ENCODE peak calls at places on chromosomes 6 and 20, in eight cellular contexts. N, O, Z, P, A, T, L and I are unnamed samples. For H3K4me1, the result is how much of the 10 kb centered on the place peaks cover.

GRCh38 chr20:35443003-35443402 is 5.0 kb upstream of the GDF5 start:
- DNase-seq in N (no peak), Z (no peak), A (no peak), T (peak), P (no peak), O (no peak), L (no peak), I (no peak)

GRCh38 chr20:25254986-25255680 is 7.2 kb downstream of the PYGB start:
- DNase-seq in Z (no peak), L (peak), T (no peak), P (no peak), N (peak), O (peak), A (peak), I (no peak)

GRCh38 chr20:361562-361961 is 14.7 kb downstream of the NRSN2 start:
- DNase-seq in L (no peak), P (no peak), N (no peak), O (no peak), A (no peak), Z (no peak), T (no peak), I (no peak)

GRCh38 chr6:24743944-24744335 is 25.0 kb upstream of the C6orf62 start:
- DNase-seq in N (no peak), O (no peak), Z (no peak), L (no peak), T (no peak), P (no peak), A (no peak), I (no peak)

GRCh38 chr6:105763866-105764265 is 322.3 kb upstream of the PRDM1 start:
- DNase-seq in A (no peak), L (no peak), P (no peak), N (no peak), T (no peak), O (no peak), Z (no peak), I (no peak)

GRCh38 chr6:26251354-26252081 is 113.5 kb upstream of the BTN3A2 start:
- DNase-seq in A (peak), Z (peak), N (peak), P (peak), L (no peak), O (peak), T (peak), I (no peak)

GRCh38 chr6:83368582-83368981 is 62.3 kb downstream of the ME1 start:
- DNase-seq in A (no peak), P (no peak), L (no peak), Z (no peak), O (no peak), T (no peak), N (no peak), I (no peak)

GRCh38 chr20:58106143-58106750 is 122.2 kb downstream of the ANKRD60 start:
- DNase-seq in Z (no peak), L (no peak), A (no peak), P (no peak), O (no peak), T (no peak), N (no peak), I (no peak)

GRCh38 chr6:90212274-90212673 is 84.4 kb downstream of the BACH2 start:
- DNase-seq in L (no peak), N (no peak), P (no peak), Z (no peak), A (no peak), T (no peak), O (no peak), I (no peak)

GRCh38 chr6:45513331-45513730 is 135.6 kb upstream of the SUPT3H start:
- DNase-seq in P (no peak), N (no peak), L (no peak), T (no peak), Z (no peak), O (no peak), A (no peak), I (no peak)

GRCh38 chr6:45196121-45196520 is 132.0 kb upstream of the RUNX2 start:
- DNase-seq in N (no peak), Z (no peak), L (no peak), P (no peak), A (no peak), O (no peak), T (no peak), I (no peak)

GRCh38 chr6:168956884-168957730 is 296.5 kb downstream of the THBS2 start:
- DNase-seq in A (peak), Z (no peak), N (peak), P (peak), T (peak), O (peak), L (peak), I (no peak)

GRCh38 chr20:57122481-57123138 is 143.8 kb downstream of the BMP7 start:
- DNase-seq in Z (no peak), O (no peak), N (no peak), A (no peak), L (no peak), T (no peak), P (no peak), I (no peak)

GRCh38 chr20:63884506-63885263 is 10.2 kb upstream of the DNAJC5 start:
- DNase-seq in N (peak), L (peak), A (no peak), P (peak), O (no peak), Z (no peak), T (no peak), I (no peak)

GRCh38 chr20:34571753-34572152 is 13.2 kb downstream of the MAP1LC3A start:
- DNase-seq in P (no peak), Z (no peak), O (no peak), N (no peak), L (no peak), A (no peak), T (no peak), I (no peak)

GRCh38 chr6:152952045-152952444 is 30.8 kb downstream of the FBXO5 start:
- DNase-seq in Z (no peak), P (no peak), T (peak), A (no peak), N (no peak), O (peak), L (no peak), I (no peak)

GRCh38 chr6:44989391-44989790 is 338.7 kb upstream of the RUNX2 start:
- DNase-seq in T (no peak), P (no peak), O (no peak), L (no peak), N (no peak), A (no peak), Z (no peak), I (no peak)

GRCh38 chr6:17984822-17985660 is 2.4 kb downstream of the KIF13A start:
- DNase-seq in T (peak), A (no peak), L (no peak), Z (no peak), O (peak), P (no peak), N (no peak), I (no peak)

GRCh38 chr6:5679271-5679670 is 327.5 kb downstream of the NRN1 start:
- DNase-seq in O (no peak), Z (no peak), N (no peak), A (no peak), L (no peak), P (no peak), T (no peak), I (no peak)

GRCh38 chr6:69933239-69933638 is 66.9 kb downstream of the COL19A1 start:
- DNase-seq in Z (no peak), N (no peak), A (no peak), P (no peak), O (peak), T (peak), L (no peak), I (no peak)

GRCh38 chr20:9088556-9088955 is 19.7 kb downstream of the PLCB4 start:
- DNase-seq in A (no peak), P (no peak), O (no peak), T (no peak), Z (no peak), N (no peak), L (no peak), I (no peak)

GRCh38 chr6:165675120-165675519 is 12.1 kb upstream of the PDE10A start:
- DNase-seq in P (no peak), T (peak), L (no peak), Z (no peak), A (no peak), O (no peak), N (no peak), I (no peak)

GRCh38 chr6:124073021-124073420 is 269.4 kb downstream of the NKAIN2 start:
- DNase-seq in A (no peak), O (no peak), L (no peak), Z (no peak), P (no peak), N (no peak), T (no peak), I (no peak)

GRCh38 chr20:7151666-7152065 is 384.2 kb downstream of the BMP2 start:
- DNase-seq in P (no peak), L (no peak), T (no peak), N (no peak), O (peak), Z (no peak), A (no peak), I (no peak)

GRCh38 chr6:158631678-158632537 is 12.6 kb downstream of the DYNLT1 start:
- DNase-seq in P (peak), O (peak), L (peak), N (peak), A (peak), T (peak), Z (no peak), I (no peak)

GRCh38 chr6:143283887-143284640 is 166.4 kb downstream of the ADAT2 start:
- DNase-seq in T (peak), L (no peak), P (no peak), Z (no peak), O (no peak), N (no peak), A (no peak), I (no peak)

GRCh38 chr6:4677011-4677750 is 99.0 kb upstream of the CDYL start:
- DNase-seq in P (no peak), Z (no peak), N (no peak), A (peak), O (no peak), T (no peak), L (no peak), I (no peak)

GRCh38 chr20:10387686-10388085 is 46.3 kb downstream of the MKKS start:
- DNase-seq in N (no peak), P (no peak), L (no peak), A (no peak), Z (no peak), O (no peak), T (no peak), I (no peak)

GRCh38 chr20:21433329-21433890 is 36.1 kb upstream of the NKX2-4 start:
- DNase-seq in N (no peak), T (peak), Z (no peak), A (no peak), L (no peak), P (no peak), O (peak), I (no peak)

GRCh38 chr6:41705329-41705995 is 29.9 kb downstream of the TFEB start:
- DNase-seq in A (no peak), L (no peak), P (no peak), O (no peak), T (no peak), N (no peak), Z (no peak), I (no peak)

GRCh38 chr6:148548065-148548748 is 198.6 kb upstream of the UST start:
- DNase-seq in T (peak), P (no peak), Z (no peak), O (no peak), L (no peak), N (no peak), A (no peak), I (no peak)

GRCh38 chr6:14917511-14917910 is 328.4 kb upstream of the JARID2 start:
- DNase-seq in T (no peak), O (no peak), A (no peak), Z (no peak), P (no peak), L (no peak), N (no peak), I (no peak)

GRCh38 chr6:79612918-79613317 is 18.2 kb upstream of the SH3BGRL2 start:
- DNase-seq in T (no peak), N (no peak), O (no peak), P (no peak), Z (no peak), A (no peak), L (no peak), I (no peak)

GRCh38 chr20:11178946-11179654 is 505.3 kb upstream of the JAG1 start:
- DNase-seq in L (no peak), Z (no peak), N (no peak), P (no peak), A (no peak), T (peak), O (peak), I (no peak)

GRCh38 chr20:59033616-59034165 is 1.6 kb upstream of the ATP5F1E start:
- DNase-seq in N (no peak), A (no peak), P (no peak), L (no peak), T (no peak), O (no peak), Z (no peak), I (no peak)

GRCh38 chr6:69957990-69958559 is 91.7 kb downstream of the COL19A1 start:
- DNase-seq in Z (no peak), P (no peak), T (peak), L (no peak), O (no peak), A (no peak), N (no peak), I (no peak)

GRCh38 chr6:31821301-31822037 is 6.1 kb upstream of the HSPA1B start:
- DNase-seq in N (peak), T (peak), A (peak), Z (peak), L (peak), P (peak), O (peak), I (peak)

GRCh38 chr6:31822038-31822821 is 5.3 kb upstream of the HSPA1B start:
- DNase-seq in Z (peak), N (peak), L (peak), P (peak), T (peak), O (peak), A (peak), I (peak)

GRCh38 chr6:31814677-31815024 is 432 bp downstream of the HSPA1L start:
- DNase-seq in Z (peak), T (peak), A (peak), L (peak), N (peak), O (peak), P (peak), I (peak)

GRCh38 chr6:31815025-31815838 is at the start of the genes HSPA1A and HSPA1L:
- DNase-seq in Z (peak), N (peak), T (peak), O (peak), A (peak), L (peak), P (peak), I (peak)

GRCh38 chr6:31820051-31820389 is 4.7 kb downstream of the HSPA1A start:
- DNase-seq in A (peak), N (no peak), O (no peak), L (no peak), P (no peak), Z (no peak), T (no peak), I (no peak)
- H3K27ac ChIP-seq in A (peak), N (peak), O (no peak), L (peak), P (no peak), Z (no peak), T (no peak), I (peak)

DNA sequence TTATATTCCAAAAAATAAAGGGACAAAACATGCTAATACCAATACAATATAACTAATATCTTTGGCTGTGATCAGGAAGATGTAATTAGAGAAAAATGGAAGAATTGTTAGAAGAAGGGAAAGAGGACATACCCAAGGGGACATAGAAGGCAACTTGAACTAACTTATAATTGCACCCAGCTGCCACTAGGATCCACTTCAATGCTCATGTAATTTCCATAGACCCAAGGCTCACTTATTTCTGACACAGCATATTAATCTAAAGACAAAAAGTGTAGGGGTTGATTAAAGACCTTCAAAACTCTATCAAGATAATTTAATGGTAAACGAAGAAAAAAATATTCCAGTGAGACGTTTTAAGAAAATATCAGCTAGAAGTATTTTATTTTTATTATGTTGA is 396.0 kb upstream of the ADGRB3 start:
- DNase-seq in P (no peak), T (no peak), Z (no peak), L (no peak), N (no peak), A (no peak), O (no peak), I (no peak)
- H3K4me3 ChIP-seq in P (no peak), T (no peak), Z (no peak), L (no peak), N (no peak), A (no peak), O (no peak), I (no peak)

DNA sequence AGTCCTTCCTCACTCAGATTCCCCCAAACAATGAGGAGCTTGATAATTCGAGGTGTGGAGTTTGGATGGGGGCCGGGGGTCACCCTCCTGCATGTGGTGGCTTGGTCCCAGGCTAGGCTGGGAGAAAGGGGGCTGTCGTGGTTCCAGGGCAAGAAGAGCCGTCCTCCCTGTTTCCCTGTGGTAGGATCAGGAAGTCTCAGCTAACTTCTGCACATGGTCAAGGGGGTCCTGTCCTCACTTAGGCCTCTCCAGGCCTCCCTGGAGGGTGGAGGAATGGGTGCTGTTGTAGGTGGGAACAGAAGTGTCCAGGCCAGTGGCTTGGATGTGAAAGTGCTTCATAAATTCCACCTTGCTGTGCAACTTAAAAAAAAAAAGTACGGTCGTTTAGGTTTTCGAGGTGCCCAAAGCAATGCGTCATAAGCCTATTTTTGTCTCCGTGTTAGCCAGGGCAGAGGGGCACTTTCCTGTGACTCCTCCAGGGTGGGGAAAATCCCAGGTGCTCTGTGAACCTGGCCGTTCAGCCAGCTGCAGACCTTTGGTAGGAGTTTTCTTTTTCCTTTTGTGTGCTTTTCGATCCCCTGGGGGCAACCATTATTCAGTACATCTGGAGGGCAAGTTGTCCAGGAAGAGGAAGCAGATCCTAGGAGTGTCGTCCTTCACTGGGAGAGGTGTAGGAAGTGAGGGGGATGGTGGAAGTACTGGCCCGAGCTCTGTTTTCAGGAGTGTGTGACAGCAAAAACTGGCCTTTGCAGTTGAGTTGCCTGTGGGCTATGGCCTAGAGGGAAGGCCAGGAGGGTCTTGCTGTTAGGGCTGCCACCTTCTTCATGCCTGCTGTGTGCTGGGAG is 9.6 kb downstream of the IGF2R start:
- DNase-seq in T (no peak), A (no peak), L (no peak), Z (no peak), O (no peak), P (no peak), N (no peak), I (peak)
- H3K4me1 ChIP-seq in T (under half), A (under half), L (half or more), Z (half or more), O (under half), P (half or more), N (half or more), I (half or more)

GRCh38 chr20:32638848-32639247 is 34.9 kb downstream of the C20orf203 start:
- DNase-seq in O (peak), Z (no peak), A (no peak), L (peak), P (no peak), N (peak), T (no peak), I (no peak)

GRCh38 chr20:32645134-32645533 is 28.6 kb downstream of the C20orf203 start:
- DNase-seq in T (no peak), P (no peak), L (no peak), A (no peak), O (no peak), Z (no peak), N (no peak), I (no peak)

GRCh38 chr20:32642257-32643046 is 31.3 kb downstream of the C20orf203 start:
- DNase-seq in L (no peak), A (no peak), N (no peak), O (no peak), Z (no peak), P (no peak), T (no peak), I (no peak)

GRCh38 chr20:32639284-32639683 is 34.5 kb downstream of the C20orf203 start:
- DNase-seq in O (no peak), Z (no peak), L (no peak), P (no peak), A (no peak), T (no peak), N (no peak), I (no peak)

DNA sequence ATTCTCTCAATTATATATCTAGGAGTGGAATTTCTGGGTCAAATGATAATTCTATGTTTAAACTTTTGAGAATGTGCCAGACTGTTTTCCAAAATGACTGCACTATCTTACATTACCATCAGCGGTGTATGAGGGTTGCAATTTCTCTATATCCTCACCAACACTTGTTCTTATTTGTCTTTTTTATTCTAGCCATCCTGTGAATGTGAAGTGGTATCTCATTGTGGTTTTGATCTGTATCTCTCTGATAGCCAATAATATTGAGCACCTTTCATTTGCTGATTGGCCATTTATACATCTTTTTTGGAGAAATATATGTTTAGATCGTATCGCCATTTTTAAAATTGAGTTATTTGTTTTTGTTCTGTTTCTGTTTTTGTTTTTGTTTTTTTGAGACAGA is 32.3 kb downstream of the C20orf203 start:
- DNase-seq in A (no peak), Z (no peak), P (no peak), N (no peak), L (no peak), O (no peak), T (no peak), I (no peak)
- H3K27ac ChIP-seq in A (no peak), Z (no peak), P (no peak), N (no peak), L (no peak), O (no peak), T (no peak), I (no peak)

GRCh38 chr20:14142964-14143627 is 147.8 kb downstream of the MACROD2 start:
- DNase-seq in L (no peak), T (peak), Z (no peak), O (peak), N (no peak), A (no peak), P (no peak), I (no peak)

GRCh38 chr20:14148042-14148441 is 152.7 kb downstream of the MACROD2 start:
- DNase-seq in A (no peak), T (peak), P (no peak), L (no peak), O (no peak), N (no peak), Z (no peak), I (no peak)

GRCh38 chr20:14142171-14142570 is 146.9 kb downstream of the MACROD2 start:
- DNase-seq in L (no peak), A (peak), T (peak), P (no peak), Z (no peak), O (peak), N (peak), I (peak)
- H3K4me3 ChIP-seq in L (no peak), A (no peak), T (no peak), P (no peak), Z (no peak), O (no peak), N (no peak), I (no peak)